ENCODE peak calls at places on chromosomes 13 and 19, in nine cellular contexts. One of them, this sample, is unnamed.

GRCh38 chr13:97505022-97505421 is 71.1 kb downstream of the RAP2A start:
- DNase-seq in DMS 273 treated with DMSO at 0.1 percent for 48 hours: no peak
- DNase-seq in NAMALWA: no peak
- DNase-seq in CD8-positive, alpha-beta T cell: no peak
- DNase-seq in foreskin fibroblast: no peak
- DNase-seq in left colon: no peak
- DNase-seq in NCI-H1930: no peak
- DNase-seq in EH: no peak
- DNase-seq in stimulated activated CD4-positive, alpha-beta T cell treated with anti-CD3 and anti-CD28 coated beads, Interleukin-12 subunit alpha, Interleukin-12 subunit beta, amount 100 ng/mL, for 4 hours: no peak
- DNase-seq in this sample: no peak

GRCh38 chr13:88459335-88459734 is 788.2 kb downstream of the SLITRK5 start:
- DNase-seq in DMS 273 treated with DMSO at 0.1 percent for 48 hours: no peak
- DNase-seq in NAMALWA: no peak
- DNase-seq in CD8-positive, alpha-beta T cell: no peak
- DNase-seq in foreskin fibroblast: no peak
- DNase-seq in left colon: no peak
- DNase-seq in NCI-H1930: no peak
- DNase-seq in EH: no peak
- DNase-seq in stimulated activated CD4-positive, alpha-beta T cell treated with anti-CD3 and anti-CD28 coated beads, Interleukin-12 subunit alpha, Interleukin-12 subunit beta, amount 100 ng/mL, for 4 hours: no peak
- DNase-seq in this sample: no peak

GRCh38 chr13:83879431-83880171 is 2.7 kb downstream of the SLITRK1 start:
- DNase-seq in DMS 273 treated with DMSO at 0.1 percent for 48 hours: no peak
- DNase-seq in NAMALWA: no peak
- DNase-seq in CD8-positive, alpha-beta T cell: no peak
- DNase-seq in foreskin fibroblast: no peak
- DNase-seq in left colon: no peak
- DNase-seq in NCI-H1930: no peak
- DNase-seq in EH: peak; percentile 21
- DNase-seq in stimulated activated CD4-positive, alpha-beta T cell treated with anti-CD3 and anti-CD28 coated beads, Interleukin-12 subunit alpha, Interleukin-12 subunit beta, amount 100 ng/mL, for 4 hours: no peak
- DNase-seq in this sample: no peak

GRCh38 chr13:47463726-47464125 is 537.3 kb downstream of the SUCLA2 start:
- DNase-seq in DMS 273 treated with DMSO at 0.1 percent for 48 hours: no peak
- DNase-seq in NAMALWA: no peak
- DNase-seq in CD8-positive, alpha-beta T cell: no peak
- DNase-seq in foreskin fibroblast: no peak
- DNase-seq in left colon: no peak
- DNase-seq in NCI-H1930: no peak
- DNase-seq in EH: peak; percentile 90
- DNase-seq in stimulated activated CD4-positive, alpha-beta T cell treated with anti-CD3 and anti-CD28 coated beads, Interleukin-12 subunit alpha, Interleukin-12 subunit beta, amount 100 ng/mL, for 4 hours: no peak
- DNase-seq in this sample: no peak

GRCh38 chr19:38709671-38710415 is 34.4 kb downstream of the CAPN12 start:
- DNase-seq in DMS 273 treated with DMSO at 0.1 percent for 48 hours: no peak
- DNase-seq in NAMALWA: no peak
- DNase-seq in CD8-positive, alpha-beta T cell: no peak
- DNase-seq in foreskin fibroblast: no peak
- DNase-seq in left colon: no peak
- DNase-seq in NCI-H1930: no peak
- DNase-seq in EH: no peak
- DNase-seq in stimulated activated CD4-positive, alpha-beta T cell treated with anti-CD3 and anti-CD28 coated beads, Interleukin-12 subunit alpha, Interleukin-12 subunit beta, amount 100 ng/mL, for 4 hours: no peak
- DNase-seq in this sample: no peak

GRCh38 chr13:110010433-110011135 is 224.2 kb upstream of the IRS2 start:
- DNase-seq in DMS 273 treated with DMSO at 0.1 percent for 48 hours: no peak
- DNase-seq in NAMALWA: no peak
- DNase-seq in CD8-positive, alpha-beta T cell: no peak
- DNase-seq in foreskin fibroblast: no peak
- DNase-seq in left colon: no peak
- DNase-seq in NCI-H1930: no peak
- DNase-seq in EH: peak; percentile 43
- DNase-seq in stimulated activated CD4-positive, alpha-beta T cell treated with anti-CD3 and anti-CD28 coated beads, Interleukin-12 subunit alpha, Interleukin-12 subunit beta, amount 100 ng/mL, for 4 hours: no peak
- DNase-seq in this sample: no peak

GRCh38 chr13:94494021-94494420 is 14.5 kb upstream of the DCT start:
- DNase-seq in DMS 273 treated with DMSO at 0.1 percent for 48 hours: peak; percentile 22
- DNase-seq in NAMALWA: peak; percentile 26
- DNase-seq in CD8-positive, alpha-beta T cell: no peak
- DNase-seq in foreskin fibroblast: no peak
- DNase-seq in left colon: no peak
- DNase-seq in NCI-H1930: no peak
- DNase-seq in EH: no peak
- DNase-seq in stimulated activated CD4-positive, alpha-beta T cell treated with anti-CD3 and anti-CD28 coated beads, Interleukin-12 subunit alpha, Interleukin-12 subunit beta, amount 100 ng/mL, for 4 hours: no peak
- DNase-seq in this sample: no peak

GRCh38 chr13:73715114-73715909 is 418.9 kb downstream of the KLF12 start:
- DNase-seq in DMS 273 treated with DMSO at 0.1 percent for 48 hours: no peak
- DNase-seq in NAMALWA: no peak
- DNase-seq in CD8-positive, alpha-beta T cell: peak; percentile 35
- DNase-seq in foreskin fibroblast: no peak
- DNase-seq in left colon: no peak
- DNase-seq in NCI-H1930: no peak
- DNase-seq in EH: no peak
- DNase-seq in stimulated activated CD4-positive, alpha-beta T cell treated with anti-CD3 and anti-CD28 coated beads, Interleukin-12 subunit alpha, Interleukin-12 subunit beta, amount 100 ng/mL, for 4 hours: peak; percentile 12
- DNase-seq in this sample: no peak

GRCh38 chr13:113058129-113058987 is 47.2 kb upstream of the F7 start:
- DNase-seq in DMS 273 treated with DMSO at 0.1 percent for 48 hours: no peak
- DNase-seq in NAMALWA: no peak
- DNase-seq in CD8-positive, alpha-beta T cell: no peak
- DNase-seq in foreskin fibroblast: no peak
- DNase-seq in left colon: no peak
- DNase-seq in NCI-H1930: no peak
- DNase-seq in EH: no peak
- DNase-seq in stimulated activated CD4-positive, alpha-beta T cell treated with anti-CD3 and anti-CD28 coated beads, Interleukin-12 subunit alpha, Interleukin-12 subunit beta, amount 100 ng/mL, for 4 hours: no peak
- DNase-seq in this sample: no peak

GRCh38 chr19:8161135-8161646 is 11.8 kb upstream of the FBN3 start:
- DNase-seq in DMS 273 treated with DMSO at 0.1 percent for 48 hours: no peak
- DNase-seq in NAMALWA: peak; percentile 80
- DNase-seq in CD8-positive, alpha-beta T cell: no peak
- DNase-seq in foreskin fibroblast: no peak
- DNase-seq in left colon: no peak
- DNase-seq in NCI-H1930: no peak
- DNase-seq in EH: peak; percentile 42
- DNase-seq in stimulated activated CD4-positive, alpha-beta T cell treated with anti-CD3 and anti-CD28 coated beads, Interleukin-12 subunit alpha, Interleukin-12 subunit beta, amount 100 ng/mL, for 4 hours: no peak
- DNase-seq in this sample: peak; percentile 69

GRCh38 chr13:26037302-26037701 is 14.5 kb downstream of the SHISA2 start:
- DNase-seq in DMS 273 treated with DMSO at 0.1 percent for 48 hours: no peak
- DNase-seq in NAMALWA: peak; percentile 62
- DNase-seq in CD8-positive, alpha-beta T cell: peak; percentile 36
- DNase-seq in foreskin fibroblast: no peak
- DNase-seq in left colon: no peak
- DNase-seq in NCI-H1930: peak; percentile 40
- DNase-seq in EH: peak; percentile 11
- DNase-seq in stimulated activated CD4-positive, alpha-beta T cell treated with anti-CD3 and anti-CD28 coated beads, Interleukin-12 subunit alpha, Interleukin-12 subunit beta, amount 100 ng/mL, for 4 hours: no peak
- DNase-seq in this sample: peak; percentile 80

GRCh38 chr13:84658881-84659661 is 776.8 kb upstream of the SLITRK1 start:
- DNase-seq in DMS 273 treated with DMSO at 0.1 percent for 48 hours: no peak
- DNase-seq in NAMALWA: no peak
- DNase-seq in CD8-positive, alpha-beta T cell: no peak
- DNase-seq in foreskin fibroblast: no peak
- DNase-seq in left colon: no peak
- DNase-seq in NCI-H1930: no peak
- DNase-seq in EH: peak; percentile 58
- DNase-seq in stimulated activated CD4-positive, alpha-beta T cell treated with anti-CD3 and anti-CD28 coated beads, Interleukin-12 subunit alpha, Interleukin-12 subunit beta, amount 100 ng/mL, for 4 hours: no peak
- DNase-seq in this sample: no peak

GRCh38 chr19:51064534-51065220 is at the start of gene KLK13:
- DNase-seq in DMS 273 treated with DMSO at 0.1 percent for 48 hours: no peak
- DNase-seq in NAMALWA: no peak
- DNase-seq in CD8-positive, alpha-beta T cell: no peak
- DNase-seq in foreskin fibroblast: peak; percentile 4
- DNase-seq in left colon: no peak
- DNase-seq in NCI-H1930: no peak
- DNase-seq in EH: no peak
- DNase-seq in stimulated activated CD4-positive, alpha-beta T cell treated with anti-CD3 and anti-CD28 coated beads, Interleukin-12 subunit alpha, Interleukin-12 subunit beta, amount 100 ng/mL, for 4 hours: no peak
- DNase-seq in this sample: peak; percentile 93

GRCh38 chr19:58551123-58551497 is 3.8 kb downstream of the CHMP2A start:
- DNase-seq in DMS 273 treated with DMSO at 0.1 percent for 48 hours: no peak
- DNase-seq in NAMALWA: no peak
- DNase-seq in CD8-positive, alpha-beta T cell: no peak
- DNase-seq in foreskin fibroblast: no peak
- DNase-seq in left colon: no peak
- DNase-seq in NCI-H1930: no peak
- DNase-seq in EH: no peak
- DNase-seq in stimulated activated CD4-positive, alpha-beta T cell treated with anti-CD3 and anti-CD28 coated beads, Interleukin-12 subunit alpha, Interleukin-12 subunit beta, amount 100 ng/mL, for 4 hours: no peak
- DNase-seq in this sample: no peak

GRCh38 chr13:110134801-110135200 is 172.2 kb downstream of the COL4A1 start:
- DNase-seq in DMS 273 treated with DMSO at 0.1 percent for 48 hours: no peak
- DNase-seq in NAMALWA: no peak
- DNase-seq in CD8-positive, alpha-beta T cell: no peak
- DNase-seq in foreskin fibroblast: no peak
- DNase-seq in left colon: no peak
- DNase-seq in NCI-H1930: no peak
- DNase-seq in EH: no peak
- DNase-seq in stimulated activated CD4-positive, alpha-beta T cell treated with anti-CD3 and anti-CD28 coated beads, Interleukin-12 subunit alpha, Interleukin-12 subunit beta, amount 100 ng/mL, for 4 hours: no peak
- DNase-seq in this sample: no peak

GRCh38 chr13:95552539-95553270 is at the start of gene CLDN10:
- DNase-seq in DMS 273 treated with DMSO at 0.1 percent for 48 hours: no peak
- DNase-seq in NAMALWA: no peak
- DNase-seq in CD8-positive, alpha-beta T cell: no peak
- DNase-seq in foreskin fibroblast: no peak
- DNase-seq in left colon: no peak
- DNase-seq in NCI-H1930: peak; percentile 23
- DNase-seq in EH: no peak
- DNase-seq in stimulated activated CD4-positive, alpha-beta T cell treated with anti-CD3 and anti-CD28 coated beads, Interleukin-12 subunit alpha, Interleukin-12 subunit beta, amount 100 ng/mL, for 4 hours: no peak
- DNase-seq in this sample: peak; percentile 95

GRCh38 chr19:46350758-46351159 is 3.9 kb downstream of the PPP5C start:
- DNase-seq in DMS 273 treated with DMSO at 0.1 percent for 48 hours: no peak
- DNase-seq in NAMALWA: peak; percentile 60
- DNase-seq in CD8-positive, alpha-beta T cell: no peak
- DNase-seq in foreskin fibroblast: no peak
- DNase-seq in left colon: no peak
- DNase-seq in NCI-H1930: no peak
- DNase-seq in EH: no peak
- DNase-seq in stimulated activated CD4-positive, alpha-beta T cell treated with anti-CD3 and anti-CD28 coated beads, Interleukin-12 subunit alpha, Interleukin-12 subunit beta, amount 100 ng/mL, for 4 hours: no peak
- DNase-seq in this sample: no peak

GRCh38 chr13:102276479-102276878 is 125.4 kb downstream of the FGF14 start:
- DNase-seq in DMS 273 treated with DMSO at 0.1 percent for 48 hours: no peak
- DNase-seq in NAMALWA: no peak
- DNase-seq in CD8-positive, alpha-beta T cell: no peak
- DNase-seq in foreskin fibroblast: no peak
- DNase-seq in left colon: no peak
- DNase-seq in NCI-H1930: no peak
- DNase-seq in EH: no peak
- DNase-seq in stimulated activated CD4-positive, alpha-beta T cell treated with anti-CD3 and anti-CD28 coated beads, Interleukin-12 subunit alpha, Interleukin-12 subunit beta, amount 100 ng/mL, for 4 hours: no peak
- DNase-seq in this sample: no peak